ENCODE peak calls at places on chromosomes 1 and 21, in nine cellular contexts. B, C, Q, X, O, F, H, V and I are unnamed samples.

GRCh38 chr1:225896937-225897549 is 8.1 kb upstream of the LEFTY1 start:
- DNase-seq in H (peak; percentile 78), C (no peak), B (no peak), O (no peak), F (no peak), V (peak; percentile 46), X (no peak), Q (no peak), I (peak; percentile 61)

GRCh38 chr1:27299385-27300252 is 22.3 kb upstream of the TMEM222 start:
- DNase-seq in H (peak; percentile 34), Q (peak; percentile 64), O (peak; percentile 95), X (peak; percentile 78), F (peak; percentile 86), V (no peak), C (peak; percentile 73), B (peak; percentile 56), I (peak; percentile 53)

GRCh38 chr1:19654386-19654785 is 10.3 kb downstream of the NBL1 start:
- DNase-seq in C (no peak), Q (no peak), O (no peak), V (no peak), X (no peak), F (peak; percentile 82), B (no peak), H (no peak), I (peak; percentile 19)

GRCh38 chr1:111318483-111319000 is 27.9 kb downstream of the CHIA start:
- DNase-seq in H (no peak), C (no peak), B (no peak), Q (no peak), V (no peak), O (no peak), X (no peak), F (no peak), I (no peak)

GRCh38 chr21:33396966-33397365 is 6.2 kb upstream of the IFNGR2 start:
- DNase-seq in Q (no peak), B (no peak), C (no peak), F (peak; percentile 7), O (no peak), V (no peak), H (no peak), X (no peak), I (no peak)

GRCh38 chr1:207868769-207869721 is 41.9 kb downstream of the CD34 start:
- DNase-seq in B (peak; percentile 86), F (peak; percentile 71), V (peak; percentile 56), O (peak; percentile 87), X (peak; percentile 93), C (peak; percentile 84), Q (peak; percentile 80), H (peak; percentile 80), I (peak; percentile 93)

GRCh38 chr1:29835486-29836273 is 599.4 kb downstream of the PTPRU start:
- DNase-seq in B (no peak), H (no peak), X (no peak), V (no peak), O (no peak), C (no peak), F (no peak), Q (no peak), I (no peak)

GRCh38 chr21:42440187-42440792 is 36.6 kb downstream of the UBASH3A start:
- DNase-seq in C (no peak), Q (no peak), F (no peak), V (no peak), H (no peak), B (no peak), X (no peak), O (no peak), I (no peak)

GRCh38 chr1:168621356-168621755 is 45.0 kb downstream of the XCL1 start:
- DNase-seq in X (no peak), Q (peak; percentile 62), O (no peak), H (no peak), B (no peak), C (no peak), V (no peak), F (no peak), I (no peak)

GRCh38 chr1:173329747-173330146 is 122.6 kb upstream of the TNFSF4 start:
- DNase-seq in X (no peak), C (no peak), H (no peak), O (no peak), Q (no peak), F (no peak), B (no peak), V (no peak), I (no peak)

GRCh38 chr1:88061106-88061829 is 622.8 kb upstream of the PKN2 start:
- DNase-seq in H (peak; percentile 44), O (peak; percentile 72), Q (peak; percentile 86), B (peak; percentile 44), V (no peak), F (peak; percentile 25), C (no peak), X (peak; percentile 14), I (peak; percentile 51)

GRCh38 chr1:97906567-97907228 is 14.1 kb downstream of the DPYD start:
- DNase-seq in F (peak; percentile 74), H (no peak), V (no peak), O (peak; percentile 78), X (no peak), B (no peak), Q (peak; percentile 4), C (peak; percentile 55), I (no peak)

GRCh38 chr1:57910331-57910730 is 486.5 kb upstream of the DAB1 start:
- DNase-seq in O (no peak), C (no peak), B (no peak), Q (no peak), V (no peak), X (no peak), F (no peak), H (no peak), I (no peak)

GRCh38 chr1:57910782-57911181 is 486.9 kb upstream of the DAB1 start:
- DNase-seq in Q (no peak), X (no peak), O (no peak), F (no peak), B (no peak), V (no peak), H (no peak), C (no peak), I (no peak)

GRCh38 chr1:57911427-57911826 is 487.6 kb upstream of the DAB1 start:
- DNase-seq in Q (no peak), V (no peak), F (no peak), H (no peak), B (no peak), X (no peak), O (no peak), C (no peak), I (no peak)

DNA sequence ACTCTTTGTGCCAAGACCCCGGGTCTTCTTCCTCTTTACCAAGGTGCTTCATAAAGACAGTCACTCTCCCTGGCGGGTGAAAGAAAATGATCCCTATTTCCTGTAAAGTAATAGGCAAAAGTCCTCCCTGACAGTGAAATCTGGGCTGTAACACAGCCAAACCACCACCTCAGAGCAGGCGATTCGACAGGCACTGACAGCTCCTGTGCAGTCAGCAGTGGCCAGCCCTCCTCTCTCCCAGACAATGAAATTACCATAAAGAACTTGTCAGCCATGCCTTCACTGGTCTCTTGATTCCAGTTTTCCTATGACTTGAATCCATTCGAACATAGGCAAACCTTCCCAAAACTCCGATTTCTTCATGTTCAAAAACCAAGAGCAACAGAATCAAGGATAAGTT is 492.2 kb upstream of the DAB1 start:
- DNase-seq in B (no peak), V (no peak), X (no peak), Q (no peak), C (no peak), F (no peak), O (no peak), H (no peak), I (no peak)
- H3K4me3 ChIP-seq in B (no peak overlapping the region), V (no peak overlapping the region), X (no peak overlapping the region), Q (no peak overlapping the region), C (no peak overlapping the region), F (no peak overlapping the region), O (no peak overlapping the region), H (no peak overlapping the region), I (no peak overlapping the region)

DNA sequence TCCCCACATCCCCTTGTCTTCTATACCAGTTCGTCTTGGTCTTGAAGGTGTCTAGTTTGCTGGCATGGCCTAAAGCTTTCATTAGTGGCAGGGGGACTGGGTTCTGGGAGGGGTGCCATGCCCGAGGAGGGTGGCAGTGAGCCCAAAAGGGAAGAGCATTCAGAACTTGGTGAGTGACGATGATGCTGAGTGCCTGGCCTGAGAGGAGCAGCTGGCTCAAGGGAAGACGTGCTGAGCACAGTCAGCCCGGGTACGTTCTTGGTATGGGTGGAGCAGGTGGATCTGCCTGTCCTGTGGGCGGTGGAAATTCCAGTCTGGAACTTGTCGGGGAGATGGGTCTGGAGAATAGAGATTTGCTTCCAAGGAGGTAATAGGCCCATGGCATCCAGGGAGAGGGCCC is 4.6 kb downstream of the FDPS start:
- DNase-seq in O (no peak), Q (no peak), X (no peak), F (no peak), C (no peak), V (no peak), B (no peak), H (no peak), I (no peak)
- H3K36me3 ChIP-seq in O (peaks cover 47% of the 10 kb centered on the region), Q (peaks cover 21% of the 10 kb centered on the region), X (peaks cover 7% of the 10 kb centered on the region), F (peaks cover 75% of the 10 kb centered on the region), C (peaks cover 3% of the 10 kb centered on the region), V (peaks cover 6% of the 10 kb centered on the region), B (peaks cover 84% of the 10 kb centered on the region), H (peaks cover 2% of the 10 kb centered on the region), I (peaks cover 21% of the 10 kb centered on the region)

GRCh38 chr1:172145231-172145651 is 275.2 kb upstream of the C1orf105 start:
- DNase-seq in Q (peak; percentile 14), H (no peak), O (no peak), C (no peak), X (peak; percentile 5), F (peak; percentile 82), V (no peak), B (no peak), I (no peak)
- H3K4me3 ChIP-seq in Q (no peak overlapping the region), H (no peak overlapping the region), O (peak overlapping the region; percentile 62), C (peak overlapping the region; percentile 64), X (peak overlapping the region; percentile 93), F (peak overlapping the region; percentile 49), V (no peak overlapping the region), B (no peak overlapping the region), I (no peak overlapping the region)

GRCh38 chr1:45007311-45007710 is 3.8 kb downstream of the HECTD3 start:
- DNase-seq in F (no peak), H (no peak), X (no peak), B (no peak), V (no peak), Q (no peak), C (no peak), O (no peak), I (no peak)

GRCh38 chr1:45008076-45008475 is 3.0 kb downstream of the HECTD3 start:
- DNase-seq in X (no peak), V (no peak), Q (no peak), O (no peak), C (no peak), B (no peak), H (no peak), F (no peak), I (no peak)

GRCh38 chr1:45004281-45004920 is 6.7 kb downstream of the HECTD3 start:
- DNase-seq in Q (no peak), F (no peak), H (no peak), O (no peak), B (no peak), X (no peak), V (no peak), C (no peak), I (no peak)

GRCh38 chr1:45003741-45004140 is 7.4 kb downstream of the HECTD3 start:
- DNase-seq in X (no peak), C (no peak), O (no peak), H (no peak), V (no peak), F (no peak), B (no peak), Q (no peak), I (no peak)

DNA sequence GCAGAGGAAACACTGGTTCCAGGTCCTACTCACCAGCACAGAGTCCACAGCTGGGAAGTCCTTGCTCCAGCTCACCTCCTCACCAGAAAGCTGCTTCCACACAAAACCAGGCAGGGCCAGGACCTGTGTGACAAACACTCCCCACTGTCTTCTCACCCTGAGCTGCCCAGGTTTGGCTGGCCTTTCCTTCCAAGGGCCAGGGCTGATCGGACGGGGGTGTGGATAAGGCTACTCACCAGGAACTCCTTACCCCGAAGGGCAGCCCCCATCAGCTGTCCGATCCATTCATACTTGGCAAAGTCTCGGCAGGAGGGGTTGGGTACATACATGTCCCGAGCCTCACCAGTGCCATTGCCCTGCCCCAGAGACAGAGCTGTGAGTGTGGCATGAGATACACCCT is 5.4 kb downstream of the HECTD3 start:
- DNase-seq in X (no peak), Q (no peak), H (no peak), B (no peak), C (no peak), F (no peak), O (no peak), V (no peak), I (peak; percentile 12)
- H3K36me3 ChIP-seq in X (peaks cover 63% of the 10 kb centered on the region), Q (no peaks in the 10 kb centered on the region), H (peaks cover 53% of the 10 kb centered on the region), B (peaks cover 77% of the 10 kb centered on the region), C (peaks cover 14% of the 10 kb centered on the region), F (peaks cover 86% of the 10 kb centered on the region), O (peaks cover 78% of the 10 kb centered on the region), V (peaks cover 57% of the 10 kb centered on the region), I (peaks cover 19% of the 10 kb centered on the region)